ENCODE peak calls at places on chromosomes 6 and 20, in nine cellular contexts. F is NCI-H460; I is iris pigment epithelial cell; N is stimulated activated naive CD4-positive, alpha-beta T cell treated with Interleukin-2 at 50 U/mL for 16 hours; Y is KG1; Z is WTC11; S is stimulated activated CD8-positive, alpha-beta memory T cell treated with anti-CD3 and anti-CD28 coated beads, Interleukin-2, amount 100 ng/mL, for 1 hour; P is T-helper 2 cell treated with Interferon-gamma antibody and Interleukin-4, amounts not matched to agents 5 μg/mL and 100 μg/mL, for 36 hours; O is AG08396. B is an unnamed sample.

GRCh38 chr20:29740951-29741593 is 1516.4 kb upstream of the DEFB115 start:
- DNase-seq in F (no peak), I (no peak), N (no peak), Y (no peak), Z (no peak), S (no peak), P (no peak), O (no peak), B (no peak)

GRCh38 chr6:92647630-92648029 is 771.7 kb downstream of the EPHA7 start:
- DNase-seq in F (no peak), I (peak), N (no peak), Y (no peak), Z (no peak), S (no peak), P (no peak), O (no peak), B (no peak)

GRCh38 chr6:14964486-14964885 is 281.4 kb upstream of the JARID2 start:
- DNase-seq in F (no peak), I (no peak), N (no peak), Y (no peak), Z (peak), S (no peak), P (no peak), O (no peak), B (no peak)

GRCh38 chr6:168148231-168148849 is 69.3 kb upstream of the FRMD1 start:
- DNase-seq in F (no peak), I (no peak), N (no peak), Y (no peak), Z (no peak), S (no peak), P (no peak), O (no peak), B (no peak)

GRCh38 chr20:54086444-54087134 is 16.2 kb upstream of the BCAS1 start:
- DNase-seq in F (no peak), I (peak), N (no peak), Y (no peak), Z (no peak), S (no peak), P (no peak), O (peak), B (no peak)

GRCh38 chr6:106026748-106027147 is 59.4 kb upstream of the PRDM1 start:
- DNase-seq in F (no peak), I (no peak), N (no peak), Y (no peak), Z (no peak), S (no peak), P (peak), O (no peak), B (no peak)

GRCh38 chr6:137866200-137866913 is 702 bp upstream of the TNFAIP3 start:
- DNase-seq in F (no peak), I (no peak), N (peak), Y (peak), Z (peak), S (no peak), P (no peak), O (no peak), B (no peak)

GRCh38 chr6:125098253-125098652 is 55.3 kb upstream of the TPD52L1 start:
- DNase-seq in F (no peak), I (no peak), N (no peak), Y (no peak), Z (no peak), S (no peak), P (no peak), O (no peak), B (no peak)

GRCh38 chr6:7230956-7231713 is 81.9 kb downstream of the SSR1 start:
- DNase-seq in F (no peak), I (no peak), N (no peak), Y (no peak), Z (no peak), S (no peak), P (no peak), O (no peak), B (no peak)

GRCh38 chr20:59328071-59328470 is 27.7 kb downstream of the EDN3 start:
- DNase-seq in F (no peak), I (no peak), N (no peak), Y (no peak), Z (no peak), S (no peak), P (no peak), O (no peak), B (no peak)

GRCh38 chr6:18501313-18502013 is 114.3 kb downstream of the RNF144B start:
- DNase-seq in F (no peak), I (peak), N (no peak), Y (no peak), Z (no peak), S (no peak), P (no peak), O (no peak), B (no peak)

GRCh38 chr6:37865534-37865933 is 46.0 kb downstream of the ZFAND3 start:
- DNase-seq in F (no peak), I (no peak), N (no peak), Y (no peak), Z (no peak), S (no peak), P (no peak), O (no peak), B (no peak)

GRCh38 chr6:122715725-122716124 is 63.8 kb upstream of the FABP7 start:
- DNase-seq in F (no peak), I (peak), N (no peak), Y (no peak), Z (no peak), S (no peak), P (no peak), O (no peak), B (no peak)

GRCh38 chr6:107665386-107665785 is 158.7 kb downstream of the SCML4 start:
- DNase-seq in F (no peak), I (peak), N (no peak), Y (no peak), Z (no peak), S (no peak), P (no peak), O (peak), B (no peak)

GRCh38 chr20:47311211-47311610 is 45.3 kb downstream of the ZMYND8 start:
- DNase-seq in F (no peak), I (no peak), N (no peak), Y (no peak), Z (no peak), S (no peak), P (no peak), O (no peak), B (no peak)

GRCh38 chr20:25039697-25040437 is 18.1 kb downstream of the ACSS1 start:
- DNase-seq in F (no peak), I (peak), N (no peak), Y (no peak), Z (no peak), S (no peak), P (no peak), O (peak), B (no peak)

GRCh38 chr20:39109933-39110818 is 148.0 kb downstream of the DHX35 start:
- DNase-seq in F (no peak), I (no peak), N (no peak), Y (no peak), Z (peak), S (no peak), P (no peak), O (no peak), B (peak)

GRCh38 chr20:49539481-49540231 is 28.3 kb downstream of the PTGIS start:
- DNase-seq in F (no peak), I (no peak), N (no peak), Y (no peak), Z (no peak), S (no peak), P (no peak), O (no peak), B (no peak)

GRCh38 chr6:42281016-42281533 is 63.4 kb upstream of the MRPS10 start:
- DNase-seq in F (no peak), I (no peak), N (no peak), Y (no peak), Z (no peak), S (no peak), P (no peak), O (no peak), B (no peak)

GRCh38 chr20:35698298-35699126 is 640 bp downstream of the NFS1 start:
- DNase-seq in F (no peak), I (no peak), N (no peak), Y (no peak), Z (no peak), S (no peak), P (no peak), O (peak), B (no peak)

GRCh38 chr6:28816909-28817807 is 106.6 kb downstream of the TRIM27 start:
- DNase-seq in F (peak), I (peak), N (no peak), Y (peak), Z (peak), S (no peak), P (no peak), O (peak), B (no peak)

GRCh38 chr6:167235005-167235404 is 56.1 kb upstream of the UNC93A start:
- DNase-seq in F (no peak), I (no peak), N (no peak), Y (no peak), Z (no peak), S (no peak), P (no peak), O (no peak), B (no peak)

GRCh38 chr20:37378785-37379598 is 33.1 kb downstream of the SRC start:
- DNase-seq in F (peak), I (peak), N (no peak), Y (no peak), Z (no peak), S (no peak), P (no peak), O (no peak), B (no peak)